ENCODE peak calls at places on chromosomes 4 and X, in six cellular contexts. One of them, this sample, is unnamed.

GRCh38 chr4:174036111-174036510 is 247.4 kb downstream of the FBXO8 start:
- DNase-seq in NB4: no peak
- DNase-seq in lower leg skin: no peak
- DNase-seq in sigmoid colon: no peak
- DNase-seq in uterus: no peak
- DNase-seq in tibial nerve: no peak
- DNase-seq in this sample: no peak

GRCh38 chr4:146654648-146654975 is 15.9 kb downstream of the POU4F2 start:
- DNase-seq in uterus: no peak
- DNase-seq in sigmoid colon: no peak
- DNase-seq in tibial nerve: no peak
- DNase-seq in NB4: no peak
- DNase-seq in lower leg skin: no peak
- DNase-seq in this sample: no peak

GRCh38 chr4:188822698-188823097 is 683.5 kb downstream of the TRIML1 start:
- DNase-seq in tibial nerve: no peak
- DNase-seq in sigmoid colon: no peak
- DNase-seq in uterus: no peak
- DNase-seq in NB4: no peak
- DNase-seq in lower leg skin: no peak
- DNase-seq in this sample: no peak

GRCh38 chr4:34644716-34645115 is 1599.6 kb downstream of the ARAP2 start:
- DNase-seq in NB4: no peak
- DNase-seq in lower leg skin: no peak
- DNase-seq in sigmoid colon: no peak
- DNase-seq in uterus: no peak
- DNase-seq in tibial nerve: no peak
- DNase-seq in this sample: no peak

GRCh38 chr4:149031399-149031798 is 589.2 kb upstream of the NR3C2 start:
- DNase-seq in tibial nerve: no peak
- DNase-seq in uterus: no peak
- DNase-seq in sigmoid colon: no peak
- DNase-seq in NB4: peak; percentile 11
- DNase-seq in lower leg skin: no peak
- DNase-seq in this sample: no peak

GRCh38 chrX:9614016-9614415 is 149.2 kb downstream of the TBL1X start:
- DNase-seq in lower leg skin: no peak
- DNase-seq in tibial nerve: no peak
- DNase-seq in NB4: no peak
- DNase-seq in uterus: no peak
- DNase-seq in sigmoid colon: no peak
- DNase-seq in this sample: no peak

GRCh38 chrX:20515841-20516461 is 249.2 kb upstream of the RPS6KA3 start:
- DNase-seq in sigmoid colon: no peak
- DNase-seq in tibial nerve: no peak
- DNase-seq in lower leg skin: no peak
- DNase-seq in uterus: no peak
- DNase-seq in NB4: peak; percentile 88
- DNase-seq in this sample: no peak

GRCh38 chrX:115560211-115560977 is 580 bp upstream of the PLS3 start:
- DNase-seq in lower leg skin: no peak
- DNase-seq in sigmoid colon: no peak
- DNase-seq in uterus: no peak
- DNase-seq in NB4: no peak
- DNase-seq in tibial nerve: no peak
- DNase-seq in this sample: no peak

GRCh38 chrX:129958814-129959492 is 23.5 kb upstream of the BCORL1 start:
- DNase-seq in lower leg skin: no peak
- DNase-seq in sigmoid colon: no peak
- DNase-seq in uterus: no peak
- DNase-seq in tibial nerve: no peak
- DNase-seq in NB4: no peak
- DNase-seq in this sample: no peak

GRCh38 chrX:102067966-102068723 is 57.3 kb upstream of the TCEAL2 start:
- DNase-seq in sigmoid colon: no peak
- DNase-seq in tibial nerve: no peak
- DNase-seq in NB4: peak; percentile 32
- DNase-seq in uterus: no peak
- DNase-seq in lower leg skin: no peak
- DNase-seq in this sample: no peak

GRCh38 chrX:39244146-39244545 is 442.9 kb downstream of the MID1IP1 start:
- DNase-seq in sigmoid colon: no peak
- DNase-seq in uterus: no peak
- DNase-seq in tibial nerve: no peak
- DNase-seq in lower leg skin: no peak
- DNase-seq in NB4: no peak
- DNase-seq in this sample: no peak

GRCh38 chr4:5899396-5899795 is 6.5 kb upstream of the CRMP1 start:
- DNase-seq in tibial nerve: no peak
- DNase-seq in lower leg skin: no peak
- DNase-seq in uterus: no peak
- DNase-seq in NB4: no peak
- DNase-seq in sigmoid colon: no peak
- DNase-seq in this sample: no peak

GRCh38 chr4:98653890-98654867 is 4.2 kb downstream of the TSPAN5 start:
- DNase-seq in tibial nerve: no peak
- DNase-seq in uterus: peak; percentile 27
- DNase-seq in NB4: no peak
- DNase-seq in lower leg skin: no peak
- DNase-seq in sigmoid colon: peak; percentile 72
- DNase-seq in this sample: no peak

GRCh38 chr4:25879991-25880641 is 17.3 kb upstream of the SEL1L3 start:
- DNase-seq in lower leg skin: no peak
- DNase-seq in uterus: no peak
- DNase-seq in sigmoid colon: no peak
- DNase-seq in tibial nerve: no peak
- DNase-seq in NB4: peak; percentile 86
- DNase-seq in this sample: no peak

GRCh38 chr4:153114771-153115321 is 89.4 kb upstream of the TRIM2 start:
- DNase-seq in lower leg skin: peak; percentile 39
- DNase-seq in uterus: no peak
- DNase-seq in NB4: no peak
- DNase-seq in tibial nerve: no peak
- DNase-seq in sigmoid colon: no peak
- DNase-seq in this sample: no peak

GRCh38 chr4:16205298-16206164 is 20.7 kb downstream of the TAPT1 start:
- DNase-seq in sigmoid colon: no peak
- DNase-seq in uterus: no peak
- DNase-seq in lower leg skin: no peak
- DNase-seq in NB4: peak; percentile 60
- DNase-seq in tibial nerve: no peak
- DNase-seq in this sample: no peak

GRCh38 chr4:187236491-187236890 is 512.8 kb upstream of the FAT1 start:
- DNase-seq in tibial nerve: no peak
- DNase-seq in sigmoid colon: no peak
- DNase-seq in lower leg skin: no peak
- DNase-seq in uterus: no peak
- DNase-seq in NB4: no peak
- DNase-seq in this sample: no peak

GRCh38 chrX:100812216-100813158 is 7.7 kb upstream of the CSTF2 start:
- DNase-seq in tibial nerve: no peak
- DNase-seq in sigmoid colon: no peak
- DNase-seq in lower leg skin: no peak
- DNase-seq in uterus: no peak
- DNase-seq in NB4: no peak
- DNase-seq in this sample: no peak

GRCh38 chrX:130085551-130085986 is 24.7 kb downstream of the ELF4 start:
- DNase-seq in tibial nerve: no peak
- DNase-seq in sigmoid colon: no peak
- DNase-seq in lower leg skin: no peak
- DNase-seq in uterus: no peak
- DNase-seq in NB4: peak; percentile 45
- DNase-seq in this sample: no peak

GRCh38 chrX:22430701-22431100 is 158.0 kb downstream of the CBLL2 start:
- DNase-seq in tibial nerve: no peak
- DNase-seq in NB4: no peak
- DNase-seq in lower leg skin: no peak
- DNase-seq in sigmoid colon: no peak
- DNase-seq in uterus: no peak
- DNase-seq in this sample: no peak

GRCh38 chr4:65670331-65671031 is at the start of gene EPHA5:
- DNase-seq in NB4: no peak
- DNase-seq in tibial nerve: peak; percentile 39
- DNase-seq in uterus: peak; percentile 79
- DNase-seq in lower leg skin: peak; percentile 88
- DNase-seq in sigmoid colon: peak; percentile 78
- DNase-seq in this sample: peak; percentile 72

GRCh38 chr4:77199276-77199675 is 42.3 kb downstream of the CCNG2 start:
- DNase-seq in NB4: no peak
- DNase-seq in sigmoid colon: no peak
- DNase-seq in tibial nerve: no peak
- DNase-seq in uterus: no peak
- DNase-seq in lower leg skin: no peak
- DNase-seq in this sample: no peak

GRCh38 chrX:39692796-39693195 is 405.0 kb downstream of the BCOR start:
- DNase-seq in uterus: no peak
- DNase-seq in sigmoid colon: no peak
- DNase-seq in lower leg skin: peak; percentile 15
- DNase-seq in NB4: no peak
- DNase-seq in tibial nerve: no peak
- DNase-seq in this sample: no peak

GRCh38 chr4:70841951-70842350 is 2.3 kb upstream of the GRSF1 start:
- DNase-seq in tibial nerve: no peak
- DNase-seq in sigmoid colon: no peak
- DNase-seq in uterus: no peak
- DNase-seq in lower leg skin: no peak
- DNase-seq in NB4: no peak
- DNase-seq in this sample: no peak

GRCh38 chr4:70842761-70843435 is 3.2 kb upstream of the GRSF1 start:
- DNase-seq in tibial nerve: no peak
- DNase-seq in uterus: no peak
- DNase-seq in lower leg skin: no peak
- DNase-seq in NB4: no peak
- DNase-seq in sigmoid colon: no peak
- DNase-seq in this sample: no peak

GRCh38 chr4:70838972-70839536 is 636 bp downstream of the GRSF1 start:
- DNase-seq in NB4: peak; percentile 80
- DNase-seq in tibial nerve: peak; percentile 24
- DNase-seq in uterus: peak; percentile 53
- DNase-seq in lower leg skin: peak; percentile 91
- DNase-seq in sigmoid colon: peak; percentile 83
- DNase-seq in this sample: peak; percentile 93

GRCh38 chr4:70838400-70838971 is 1.2 kb downstream of the GRSF1 start:
- DNase-seq in tibial nerve: no peak
- DNase-seq in lower leg skin: no peak
- DNase-seq in sigmoid colon: no peak
- DNase-seq in NB4: peak; percentile 34
- DNase-seq in uterus: no peak
- DNase-seq in this sample: no peak

GRCh38 chr4:70839537-70840093 is at the start of gene GRSF1:
- DNase-seq in sigmoid colon: peak; percentile 96
- DNase-seq in NB4: peak; percentile 95
- DNase-seq in tibial nerve: peak; percentile 88
- DNase-seq in uterus: peak; percentile 92
- DNase-seq in lower leg skin: peak; percentile 98
- DNase-seq in this sample: peak; percentile 99
- TF ChIP-seq POLR2A in sigmoid colon: peak; percentile 41
- TF ChIP-seq POLR2A in NB4: peak; percentile 84
- TF ChIP-seq POLR2A in tibial nerve: peak; percentile 76
- TF ChIP-seq POLR2A in uterus: peak; percentile 20
- TF ChIP-seq POLR2A in lower leg skin: no peak
- TF ChIP-seq POLR2A in this sample: no peak

GRCh38 chr4:185194924-185195632 is 8.7 kb downstream of the CFAP97 start:
- DNase-seq in uterus: no peak
- DNase-seq in tibial nerve: no peak
- DNase-seq in NB4: no peak
- DNase-seq in sigmoid colon: no peak
- DNase-seq in lower leg skin: no peak
- DNase-seq in this sample: no peak

GRCh38 chr4:185196437-185196836 is 7.4 kb downstream of the CFAP97 start:
- DNase-seq in lower leg skin: no peak
- DNase-seq in tibial nerve: no peak
- DNase-seq in uterus: no peak
- DNase-seq in NB4: no peak
- DNase-seq in sigmoid colon: no peak
- DNase-seq in this sample: no peak

GRCh38 chr4:185190001-185190856 is 13.6 kb downstream of the CFAP97 start:
- DNase-seq in uterus: no peak
- DNase-seq in lower leg skin: no peak
- DNase-seq in NB4: no peak
- DNase-seq in tibial nerve: no peak
- DNase-seq in sigmoid colon: no peak
- DNase-seq in this sample: no peak

GRCh38 chr4:185186769-185187168 is 17.0 kb downstream of the CFAP97 start:
- DNase-seq in uterus: no peak
- DNase-seq in NB4: no peak
- DNase-seq in sigmoid colon: no peak
- DNase-seq in tibial nerve: no peak
- DNase-seq in lower leg skin: no peak
- DNase-seq in this sample: no peak

DNA sequence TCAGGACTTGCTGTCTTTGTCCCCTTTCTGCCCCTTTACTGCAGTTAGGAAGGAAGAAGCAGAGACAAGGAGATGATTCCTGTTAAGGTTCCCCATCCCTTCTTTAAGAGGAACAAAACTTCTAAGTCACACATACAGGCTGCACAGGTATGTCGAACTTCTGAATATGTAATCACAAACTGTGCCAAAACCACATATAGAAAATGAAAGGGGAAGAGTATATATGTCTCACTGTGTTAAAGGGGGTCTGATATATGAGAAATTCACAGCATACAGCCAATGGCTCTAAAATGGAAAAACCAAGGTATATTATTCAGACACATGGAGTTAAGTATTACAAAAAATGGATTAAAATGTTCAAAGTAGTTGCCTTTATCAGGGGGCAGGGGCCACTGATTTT is 11.7 kb downstream of the CFAP97 start:
- DNase-seq in uterus: no peak
- DNase-seq in tibial nerve: no peak
- DNase-seq in NB4: no peak
- DNase-seq in sigmoid colon: no peak
- DNase-seq in lower leg skin: no peak
- DNase-seq in this sample: no peak
- TF ChIP-seq POLR2A in uterus: no peak
- TF ChIP-seq POLR2A in tibial nerve: no peak
- TF ChIP-seq POLR2A in NB4: no peak
- TF ChIP-seq POLR2A in sigmoid colon: no peak
- TF ChIP-seq POLR2A in lower leg skin: no peak
- TF ChIP-seq POLR2A in this sample: no peak

GRCh38 chr4:139295317-139296299 is 5.7 kb upstream of the NAA15 start:
- DNase-seq in sigmoid colon: peak; percentile 98
- DNase-seq in uterus: peak; percentile 96
- DNase-seq in NB4: peak; percentile 95
- DNase-seq in tibial nerve: peak; percentile 98
- DNase-seq in lower leg skin: peak; percentile 100
- DNase-seq in this sample: peak; percentile 100
- TF ChIP-seq POLR2A in sigmoid colon: no peak
- TF ChIP-seq POLR2A in uterus: peak; percentile 48
- TF ChIP-seq POLR2A in NB4: peak; percentile 65
- TF ChIP-seq POLR2A in tibial nerve: peak; percentile 56
- TF ChIP-seq POLR2A in lower leg skin: no peak
- TF ChIP-seq POLR2A in this sample: no peak

GRCh38 chrX:122850326-122850725 is 333.8 kb upstream of the GRIA3 start:
- DNase-seq in sigmoid colon: no peak
- DNase-seq in NB4: no peak
- DNase-seq in tibial nerve: no peak
- DNase-seq in lower leg skin: no peak
- DNase-seq in uterus: no peak
- DNase-seq in this sample: no peak

GRCh38 chrX:122857734-122858133 is 326.3 kb upstream of the GRIA3 start:
- DNase-seq in sigmoid colon: no peak
- DNase-seq in uterus: no peak
- DNase-seq in tibial nerve: no peak
- DNase-seq in lower leg skin: no peak
- DNase-seq in NB4: no peak
- DNase-seq in this sample: no peak

GRCh38 chrX:122856205-122856604 is 327.9 kb upstream of the GRIA3 start:
- DNase-seq in tibial nerve: no peak
- DNase-seq in uterus: no peak
- DNase-seq in NB4: no peak
- DNase-seq in lower leg skin: no peak
- DNase-seq in sigmoid colon: no peak
- DNase-seq in this sample: no peak
- TF ChIP-seq POLR2A in tibial nerve: no peak
- TF ChIP-seq POLR2A in uterus: no peak
- TF ChIP-seq POLR2A in NB4: no peak
- TF ChIP-seq POLR2A in lower leg skin: no peak
- TF ChIP-seq POLR2A in sigmoid colon: no peak
- TF ChIP-seq POLR2A in this sample: no peak

This sample was measured in spleen.